ENCODE peak calls at places on chromosomes 11 and 22, in five cellular contexts. P is small intestine, C is right atrium auricular region, H is GM23248, J is adrenal gland. K is an unnamed sample. For H3K27me3, the result is how much of the 10 kb centered on the place peaks cover.

GRCh38 chr11:12249590-12250260 is 127.6 kb upstream of the PARVA start:
- DNase-seq in P (peak), H (no peak), C (no peak), J (no peak), K (no peak)

GRCh38 chr11:1526785-1527184 is 40.2 kb upstream of the MOB2 start:
- DNase-seq in P (no peak), C (no peak), J (no peak), H (no peak), K (no peak)

GRCh38 chr11:85089654-85090053 is 537.5 kb downstream of the DLG2 start:
- DNase-seq in C (no peak), H (no peak), P (no peak), J (no peak), K (no peak)

GRCh38 chr11:120290945-120291344 is 34.2 kb upstream of the TLCD5 start:
- DNase-seq in P (peak), C (no peak), H (no peak), J (no peak), K (no peak)

GRCh38 chr11:112113539-112114457 is 27.1 kb downstream of the SDHD start:
- DNase-seq in C (no peak), J (no peak), H (peak), P (peak), K (no peak)

GRCh38 chr11:68897441-68897840 is 6.2 kb downstream of the MRPL21 start:
- DNase-seq in C (no peak), P (no peak), H (no peak), J (no peak), K (no peak)

GRCh38 chr11:110113507-110113906 is 20.3 kb downstream of the ZC3H12C start:
- DNase-seq in P (no peak), J (no peak), C (no peak), H (no peak), K (no peak)

GRCh38 chr22:17705565-17706450 is 67.3 kb downstream of the BCL2L13 start:
- DNase-seq in H (no peak), J (no peak), C (no peak), P (no peak), K (no peak)

GRCh38 chr11:66080055-66080817 is 10.2 kb downstream of the PACS1 start:
- DNase-seq in C (peak), J (peak), P (peak), H (peak), K (no peak)

GRCh38 chr11:95456704-95457491 is 225.9 kb upstream of the SESN3 start:
- DNase-seq in C (no peak), P (no peak), J (no peak), H (no peak), K (no peak)

GRCh38 chr11:72441647-72442267 is 7.4 kb upstream of the CLPB start:
- DNase-seq in C (no peak), J (no peak), P (no peak), H (peak), K (no peak)

DNA sequence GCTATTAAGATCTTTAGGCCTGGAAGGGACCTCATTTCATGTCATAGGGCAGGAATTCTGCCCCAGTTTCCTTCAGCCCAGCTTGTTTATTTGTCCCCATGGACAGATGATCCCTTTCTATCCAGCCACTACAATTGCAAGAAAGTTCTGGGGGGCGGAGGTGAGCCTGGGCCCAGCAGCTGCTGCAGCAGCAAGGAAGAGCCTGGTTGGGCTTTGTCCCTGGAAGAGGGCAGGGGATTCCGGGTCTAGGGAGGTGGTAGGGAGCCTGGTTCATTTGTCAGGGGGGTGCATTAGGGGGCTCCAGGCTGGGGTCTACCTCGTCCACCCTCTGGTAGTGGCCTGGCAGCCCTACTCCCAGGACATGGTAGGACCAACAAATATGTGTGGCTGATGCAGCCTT is 16.4 kb upstream of the CACNA1I start:
- DNase-seq in J (no peak), C (no peak), P (no peak), H (no peak), K (no peak)
- H3K27me3 ChIP-seq in J (under half), C (under half), P (under half), H (under half), K (under half)

GRCh38 chr11:71247551-71248250 is 4.7 kb downstream of the SHANK2 start:
- DNase-seq in J (no peak), C (no peak), H (no peak), P (no peak), K (peak)

GRCh38 chr11:71248251-71248570 is 4.2 kb downstream of the SHANK2 start:
- DNase-seq in C (no peak), P (no peak), H (no peak), J (no peak), K (peak)

GRCh38 chr11:71248656-71249055 is 3.7 kb downstream of the SHANK2 start:
- DNase-seq in P (no peak), H (no peak), C (no peak), J (no peak), K (no peak)

GRCh38 chr11:71250512-71251158 is 1.7 kb downstream of the SHANK2 start:
- DNase-seq in C (no peak), J (no peak), P (no peak), H (no peak), K (peak)

GRCh38 chr11:71249301-71249700 is 3.1 kb downstream of the SHANK2 start:
- DNase-seq in J (no peak), P (no peak), C (no peak), H (no peak), K (no peak)
- H3K27me3 ChIP-seq in J (under half), P (under half), C (under half), H (under half), K (under half)

DNA sequence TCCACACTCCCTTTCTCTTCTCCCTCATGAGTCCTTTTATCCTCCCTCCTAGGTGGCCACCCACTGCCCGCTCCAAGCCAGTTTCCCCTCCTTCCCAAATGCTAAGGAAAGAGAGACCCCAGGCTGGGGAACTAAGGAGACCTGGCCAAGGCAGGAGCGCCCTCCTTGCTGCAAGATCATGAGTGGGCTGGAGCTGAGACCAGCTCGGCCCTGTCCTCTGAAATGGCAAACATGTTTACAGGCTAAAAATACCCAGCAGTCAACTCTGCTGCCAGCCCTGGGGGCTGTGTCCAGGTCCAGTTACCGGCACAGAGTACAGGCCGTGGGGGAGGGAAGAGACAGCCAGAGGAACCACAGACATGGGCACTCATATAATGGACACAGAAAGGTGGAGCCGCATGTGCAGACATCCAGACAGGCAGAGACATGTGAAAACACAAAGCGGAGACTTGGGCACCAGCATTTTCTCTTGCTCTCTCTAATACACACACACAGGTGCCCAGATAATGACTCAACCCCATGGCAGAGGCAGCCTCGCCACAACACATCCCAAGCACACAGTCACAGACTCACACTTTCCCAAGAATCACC is 1.2 kb upstream of the AHNAK start:
- DNase-seq in H (peak), C (no peak), J (no peak), P (no peak), K (peak)
- H3K27me3 ChIP-seq in H (under half), C (under half), J (under half), P (under half), K (under half)

GRCh38 chr22:43047605-43048004 is 32.7 kb upstream of the PACSIN2 start:
- DNase-seq in J (no peak), H (no peak), P (no peak), C (no peak), K (no peak)

GRCh38 chr22:43057641-43058040 is 31.6 kb downstream of the TTLL1 start:
- DNase-seq in C (no peak), H (no peak), P (no peak), J (no peak), K (no peak)

GRCh38 chr22:43050995-43051394 is 36.0 kb upstream of the PACSIN2 start:
- DNase-seq in J (no peak), C (no peak), P (no peak), H (no peak), K (no peak)

DNA sequence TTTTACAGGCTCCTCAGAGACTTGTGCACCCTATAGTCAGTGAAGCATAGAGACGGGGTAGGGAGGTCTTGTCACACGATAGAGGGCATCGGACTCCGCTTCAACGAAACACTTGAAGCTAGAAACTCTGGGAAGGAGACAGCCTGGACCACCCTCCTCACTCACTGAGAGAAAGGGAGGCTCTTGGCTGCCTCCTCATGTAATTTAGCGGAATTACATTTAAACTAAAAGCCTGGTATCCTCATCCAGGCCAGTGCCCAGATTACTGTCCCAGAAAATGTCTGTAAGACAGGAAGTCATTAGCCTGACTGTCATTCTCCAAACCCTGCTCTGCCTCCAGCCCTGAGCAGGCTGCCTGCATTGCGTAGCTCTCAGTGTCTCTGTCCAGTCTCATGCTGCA is 36.0 kb downstream of the TTLL1 start:
- DNase-seq in J (no peak), P (no peak), C (no peak), H (no peak), K (no peak)
- H3K27me3 ChIP-seq in J (under half), P (under half), C (under half), H (under half), K (under half)

GRCh38 chr11:11229691-11230090 is 123.4 kb downstream of the CSNK2A3 start:
- DNase-seq in P (no peak), C (no peak), H (peak), J (no peak), K (no peak)
- H3K27me3 ChIP-seq in P (under half), C (under half), H (under half), J (under half), K (under half)

GRCh38 chr22:47009304-47010101 is 247.1 kb downstream of the TBC1D22A start:
- DNase-seq in H (no peak), P (no peak), J (no peak), C (no peak), K (no peak)
- H3K27me3 ChIP-seq in H (under half), P (under half), J (under half), C (under half), K (under half)